ENCODE peak calls at places on chromosome 4, in eight cellular contexts. One of them, this sample, is unnamed.

GRCh38 chr4:35689866-35690265 is 554.4 kb downstream of the ARAP2 start:
- DNase-seq in K562: no peak
- DNase-seq in IMR-90: no peak
- DNase-seq in HepG2: no peak
- DNase-seq in HCT116: no peak
- DNase-seq in H1: no peak
- DNase-seq in A549: no peak
- DNase-seq in GM12878: no peak
- DNase-seq in this sample: no peak

GRCh38 chr4:158750379-158750778 is 18.4 kb upstream of the FNIP2 start:
- DNase-seq in K562: no peak
- DNase-seq in IMR-90: peak
- DNase-seq in HepG2: no peak
- DNase-seq in HCT116: no peak
- DNase-seq in H1: no peak
- DNase-seq in A549: no peak
- DNase-seq in GM12878: no peak
- DNase-seq in this sample: no peak

GRCh38 chr4:123824524-123824923 is 427.9 kb downstream of the SPRY1 start:
- DNase-seq in K562: no peak
- DNase-seq in IMR-90: no peak
- DNase-seq in HepG2: peak
- DNase-seq in HCT116: no peak
- DNase-seq in H1: no peak
- DNase-seq in A549: no peak
- DNase-seq in GM12878: no peak
- DNase-seq in this sample: no peak

GRCh38 chr4:26813698-26814097 is 46.9 kb upstream of the STIM2 start:
- DNase-seq in K562: no peak
- DNase-seq in IMR-90: no peak
- DNase-seq in HepG2: no peak
- DNase-seq in HCT116: no peak
- DNase-seq in H1: no peak
- DNase-seq in A549: no peak
- DNase-seq in GM12878: no peak
- DNase-seq in this sample: no peak

GRCh38 chr4:136183513-136183912 is 1348.8 kb downstream of the PCDH18 start:
- DNase-seq in K562: no peak
- DNase-seq in IMR-90: no peak
- DNase-seq in HepG2: no peak
- DNase-seq in HCT116: no peak
- DNase-seq in H1: no peak
- DNase-seq in A549: no peak
- DNase-seq in GM12878: no peak
- DNase-seq in this sample: no peak

GRCh38 chr4:38231626-38232025 is 271.4 kb downstream of the PTTG2 start:
- DNase-seq in K562: peak
- DNase-seq in IMR-90: no peak
- DNase-seq in HepG2: no peak
- DNase-seq in HCT116: no peak
- DNase-seq in H1: peak
- DNase-seq in A549: no peak
- DNase-seq in GM12878: no peak
- DNase-seq in this sample: no peak

GRCh38 chr4:83223781-83224180 is 60.8 kb downstream of the COQ2 start:
- DNase-seq in K562: no peak
- DNase-seq in IMR-90: no peak
- DNase-seq in HepG2: no peak
- DNase-seq in HCT116: no peak
- DNase-seq in H1: no peak
- DNase-seq in A549: no peak
- DNase-seq in GM12878: no peak
- DNase-seq in this sample: no peak

GRCh38 chr4:16227462-16227868 is 1.2 kb upstream of the TAPT1 start:
- DNase-seq in K562: no peak
- DNase-seq in IMR-90: peak
- DNase-seq in HepG2: peak
- DNase-seq in HCT116: no peak
- DNase-seq in H1: no peak
- DNase-seq in A549: peak
- DNase-seq in GM12878: no peak
- DNase-seq in this sample: peak

GRCh38 chr4:185396724-185397402 is at the start of gene ANKRD37:
- DNase-seq in K562: peak
- DNase-seq in IMR-90: peak
- DNase-seq in HepG2: peak
- DNase-seq in HCT116: no peak
- DNase-seq in H1: peak
- DNase-seq in A549: peak
- DNase-seq in GM12878: no peak
- DNase-seq in this sample: peak

GRCh38 chr4:53821179-53821851 is 230.0 kb upstream of the LNX1 start:
- DNase-seq in K562: no peak
- DNase-seq in IMR-90: no peak
- DNase-seq in HepG2: no peak
- DNase-seq in HCT116: no peak
- DNase-seq in H1: no peak
- DNase-seq in A549: no peak
- DNase-seq in GM12878: no peak
- DNase-seq in this sample: no peak

GRCh38 chr4:188960411-188961093 is 821.3 kb downstream of the TRIML1 start:
- DNase-seq in K562: no peak
- DNase-seq in IMR-90: peak
- DNase-seq in HepG2: no peak
- DNase-seq in HCT116: no peak
- DNase-seq in H1: no peak
- DNase-seq in A549: no peak
- DNase-seq in GM12878: no peak
- DNase-seq in this sample: no peak

GRCh38 chr4:38661371-38661770 is 2.6 kb upstream of the KLF3 start:
- DNase-seq in K562: no peak
- DNase-seq in IMR-90: no peak
- DNase-seq in HepG2: no peak
- DNase-seq in HCT116: no peak
- DNase-seq in H1: no peak
- DNase-seq in A549: no peak
- DNase-seq in GM12878: no peak
- DNase-seq in this sample: no peak

GRCh38 chr4:7394184-7394575 is 40.5 kb downstream of the PSAPL1 start:
- DNase-seq in K562: no peak
- DNase-seq in IMR-90: no peak
- DNase-seq in HepG2: no peak
- DNase-seq in HCT116: no peak
- DNase-seq in H1: no peak
- DNase-seq in A549: no peak
- DNase-seq in GM12878: no peak
- DNase-seq in this sample: no peak

GRCh38 chr4:140856692-140857091 is 100.5 kb upstream of the TBC1D9 start:
- DNase-seq in K562: no peak
- DNase-seq in IMR-90: peak
- DNase-seq in HepG2: no peak
- DNase-seq in HCT116: peak
- DNase-seq in H1: no peak
- DNase-seq in A549: peak
- DNase-seq in GM12878: no peak
- DNase-seq in this sample: no peak

GRCh38 chr4:123699823-123700822 is 303.5 kb downstream of the SPRY1 start:
- DNase-seq in K562: no peak
- DNase-seq in IMR-90: peak
- DNase-seq in HepG2: peak
- DNase-seq in HCT116: no peak
- DNase-seq in H1: no peak
- DNase-seq in A549: no peak
- DNase-seq in GM12878: no peak
- DNase-seq in this sample: no peak

GRCh38 chr4:5101571-5101970 is 50.3 kb downstream of the STK32B start:
- DNase-seq in K562: no peak
- DNase-seq in IMR-90: no peak
- DNase-seq in HepG2: no peak
- DNase-seq in HCT116: no peak
- DNase-seq in H1: no peak
- DNase-seq in A549: no peak
- DNase-seq in GM12878: no peak
- DNase-seq in this sample: no peak

GRCh38 chr4:167622481-167623240 is 388.4 kb upstream of the SPOCK3 start:
- DNase-seq in K562: peak
- DNase-seq in IMR-90: peak
- DNase-seq in HepG2: peak
- DNase-seq in HCT116: peak
- DNase-seq in H1: peak
- DNase-seq in A549: peak
- DNase-seq in GM12878: no peak
- DNase-seq in this sample: peak

GRCh38 chr4:112767386-112767785 is 130.4 kb downstream of the LARP7 start:
- DNase-seq in K562: no peak
- DNase-seq in IMR-90: no peak
- DNase-seq in HepG2: no peak
- DNase-seq in HCT116: no peak
- DNase-seq in H1: peak
- DNase-seq in A549: no peak
- DNase-seq in GM12878: no peak
- DNase-seq in this sample: no peak

GRCh38 chr4:112765317-112765989 is 128.5 kb downstream of the LARP7 start:
- DNase-seq in K562: peak
- DNase-seq in IMR-90: peak
- DNase-seq in HepG2: peak
- DNase-seq in HCT116: peak
- DNase-seq in H1: no peak
- DNase-seq in A549: peak
- DNase-seq in GM12878: peak
- DNase-seq in this sample: peak

GRCh38 chr4:112770111-112770510 is 133.2 kb downstream of the LARP7 start:
- DNase-seq in K562: no peak
- DNase-seq in IMR-90: no peak
- DNase-seq in HepG2: no peak
- DNase-seq in HCT116: no peak
- DNase-seq in H1: no peak
- DNase-seq in A549: no peak
- DNase-seq in GM12878: no peak
- DNase-seq in this sample: no peak

GRCh38 chr4:112766422-112766821 is 129.5 kb downstream of the LARP7 start:
- DNase-seq in K562: no peak
- DNase-seq in IMR-90: peak
- DNase-seq in HepG2: no peak
- DNase-seq in HCT116: no peak
- DNase-seq in H1: no peak
- DNase-seq in A549: peak
- DNase-seq in GM12878: no peak
- DNase-seq in this sample: no peak
- TF ChIP-seq CTCF in K562: peak
- TF ChIP-seq CTCF in IMR-90: peak
- TF ChIP-seq CTCF in HepG2: peak
- TF ChIP-seq CTCF in HCT116: peak
- TF ChIP-seq CTCF in H1: no peak
- TF ChIP-seq CTCF in A549: peak
- TF ChIP-seq CTCF in GM12878: peak
- TF ChIP-seq CTCF in this sample: peak

DNA sequence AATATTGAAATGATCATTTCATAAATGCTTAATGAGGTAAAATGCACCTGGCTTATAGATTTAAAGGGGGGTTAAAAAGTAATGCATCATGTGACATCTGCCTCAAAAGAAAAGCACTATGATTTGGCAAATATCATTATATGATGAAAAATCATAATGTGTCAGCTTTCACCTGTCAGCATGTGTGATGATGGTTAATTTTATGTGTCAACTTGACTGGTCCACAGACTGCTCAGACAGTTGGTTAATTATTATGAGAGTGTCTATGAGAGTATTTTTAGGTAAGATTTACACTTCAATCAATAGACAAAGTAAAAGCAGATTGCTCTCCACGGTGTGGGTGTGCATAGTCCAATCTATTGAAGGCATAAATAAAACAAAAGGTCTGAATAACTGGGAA is 1986.7 kb downstream of the PCDH7 start:
- DNase-seq in K562: no peak
- DNase-seq in IMR-90: no peak
- DNase-seq in HepG2: no peak
- DNase-seq in HCT116: no peak
- DNase-seq in H1: no peak
- DNase-seq in A549: no peak
- DNase-seq in GM12878: no peak
- DNase-seq in this sample: no peak
- TF ChIP-seq RAD21 in K562: no peak
- TF ChIP-seq RAD21 in IMR-90: no peak
- TF ChIP-seq RAD21 in HepG2: no peak
- TF ChIP-seq RAD21 in HCT116: no peak
- TF ChIP-seq RAD21 in H1: no peak
- TF ChIP-seq RAD21 in A549: no peak
- TF ChIP-seq RAD21 in GM12878: no peak
- TF ChIP-seq RAD21 in this sample: no peak

DNA sequence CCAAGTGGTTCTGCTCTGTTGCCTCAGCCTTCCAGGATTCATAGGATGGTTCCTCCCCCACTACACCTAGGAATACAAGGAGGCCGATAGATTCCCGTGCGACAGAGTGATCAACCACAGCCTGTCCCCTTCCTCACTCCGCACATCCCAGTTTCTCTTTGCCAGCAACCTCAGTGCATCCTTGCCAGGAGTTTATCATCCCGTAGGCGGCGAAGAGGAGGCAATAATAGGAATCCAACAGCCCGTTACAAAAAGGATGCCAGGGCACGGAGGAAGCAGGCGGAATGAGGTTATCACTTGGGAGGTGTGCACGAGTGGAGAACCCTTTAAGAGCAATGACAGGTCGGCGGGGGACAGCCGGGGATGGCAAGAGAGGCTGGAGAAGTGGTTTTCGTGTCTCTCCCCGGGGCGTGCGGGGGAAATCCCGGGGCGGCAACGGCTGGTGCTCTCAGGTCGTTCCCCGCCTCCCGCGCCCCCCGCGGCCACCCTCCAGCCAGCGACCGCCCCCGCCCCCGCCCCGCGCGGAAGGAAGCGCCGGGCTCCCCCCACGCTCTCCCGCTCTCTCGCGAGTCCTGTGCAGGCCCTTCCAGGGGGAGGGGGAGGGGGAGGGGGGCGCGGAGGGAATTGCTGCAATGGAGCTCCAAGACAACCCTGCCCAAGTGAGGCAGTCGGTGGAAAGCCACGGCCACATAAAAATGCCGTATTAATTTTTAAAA is 1.6 kb downstream of the PPP3CA start:
- DNase-seq in K562: peak
- DNase-seq in IMR-90: peak
- DNase-seq in HepG2: peak
- DNase-seq in HCT116: no peak
- DNase-seq in H1: peak
- DNase-seq in A549: peak
- DNase-seq in GM12878: no peak
- DNase-seq in this sample: peak
- TF ChIP-seq CTCF in K562: no peak
- TF ChIP-seq CTCF in IMR-90: no peak
- TF ChIP-seq CTCF in HepG2: no peak
- TF ChIP-seq CTCF in HCT116: no peak
- TF ChIP-seq CTCF in H1: no peak
- TF ChIP-seq CTCF in A549: no peak
- TF ChIP-seq CTCF in GM12878: no peak
- TF ChIP-seq CTCF in this sample: no peak

DNA sequence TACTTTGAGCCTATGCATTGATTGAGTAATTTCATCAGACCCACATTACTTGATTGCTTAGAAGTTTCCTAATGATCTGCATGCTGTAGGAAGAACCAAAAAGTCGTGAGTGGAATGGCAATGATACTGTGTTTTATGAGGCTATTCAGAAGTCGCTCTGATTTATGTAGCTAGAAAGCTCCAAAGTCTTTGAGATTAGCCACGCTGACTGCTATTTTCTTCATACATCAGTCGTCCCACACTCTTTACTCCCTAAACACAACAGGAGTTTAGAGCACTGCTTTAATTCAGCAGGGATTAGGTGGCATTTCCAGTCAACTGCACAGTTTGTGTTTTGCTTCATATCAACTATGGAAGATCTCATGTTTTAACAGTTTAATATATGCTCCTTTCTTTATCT is 4.1 kb downstream of the GRID2 start:
- DNase-seq in K562: no peak
- DNase-seq in IMR-90: no peak
- DNase-seq in HepG2: no peak
- DNase-seq in HCT116: no peak
- DNase-seq in H1: no peak
- DNase-seq in A549: no peak
- DNase-seq in GM12878: no peak
- DNase-seq in this sample: no peak
- TF ChIP-seq RAD21 in K562: no peak
- TF ChIP-seq RAD21 in IMR-90: no peak
- TF ChIP-seq RAD21 in HepG2: no peak
- TF ChIP-seq RAD21 in HCT116: no peak
- TF ChIP-seq RAD21 in H1: no peak
- TF ChIP-seq RAD21 in A549: no peak
- TF ChIP-seq RAD21 in GM12878: no peak
- TF ChIP-seq RAD21 in this sample: no peak